ENCODE peak calls at places on chromosomes 6 and 20, in eight cellular contexts. A, U, T, R, P, O, X and J are unnamed samples.

GRCh38 chr6:150775804-150776203 is 89.7 kb upstream of the MTHFD1L start:
- DNase-seq in A (no peak), U (no peak), T (no peak), R (no peak), P (no peak), O (no peak), X (no peak), J (no peak)

GRCh38 chr20:5871720-5872410 is 78.5 kb downstream of the TRMT6 start:
- DNase-seq in A (no peak), U (no peak), T (no peak), R (no peak), P (no peak), O (no peak), X (no peak), J (no peak)

GRCh38 chr6:167116838-167117228 is 6.1 kb upstream of the CCR6 start:
- DNase-seq in A (no peak), U (no peak), T (no peak), R (no peak), P (no peak), O (no peak), X (no peak), J (no peak)

GRCh38 chr20:49361872-49362663 is 84.2 kb upstream of the ZNFX1 start:
- DNase-seq in A (no peak), U (no peak), T (peak), R (no peak), P (no peak), O (no peak), X (no peak), J (no peak)

GRCh38 chr20:60820918-60821317 is 431.1 kb upstream of the CDH4 start:
- DNase-seq in A (no peak), U (no peak), T (no peak), R (no peak), P (no peak), O (no peak), X (no peak), J (no peak)

GRCh38 chr6:25635886-25636317 is 16.1 kb upstream of the SCGN start:
- DNase-seq in A (no peak), U (no peak), T (no peak), R (no peak), P (no peak), O (no peak), X (no peak), J (no peak)

GRCh38 chr20:44028868-44029847 is 114.5 kb downstream of the TOX2 start:
- DNase-seq in A (no peak), U (no peak), T (no peak), R (no peak), P (no peak), O (no peak), X (no peak), J (no peak)

GRCh38 chr20:44406572-44407100 is 51.1 kb downstream of the HNF4A start:
- DNase-seq in A (no peak), U (no peak), T (no peak), R (no peak), P (no peak), O (no peak), X (no peak), J (no peak)

GRCh38 chr6:154410215-154410614 is 53.6 kb upstream of the IPCEF1 start:
- DNase-seq in A (no peak), U (no peak), T (no peak), R (no peak), P (no peak), O (no peak), X (no peak), J (no peak)

GRCh38 chr20:20814685-20815084 is 102.2 kb upstream of the RALGAPA2 start:
- DNase-seq in A (no peak), U (no peak), T (no peak), R (no peak), P (no peak), O (no peak), X (no peak), J (no peak)

GRCh38 chr6:158049055-158050028 is 67.7 kb downstream of the SYNJ2 start:
- DNase-seq in A (no peak), U (no peak), T (no peak), R (no peak), P (no peak), O (no peak), X (no peak), J (no peak)